ENCODE peak calls at places on chromosomes 2 and 18, in eight cellular contexts. F is transverse colon, U is bronchial epithelial cell, Q is Caco-2, I is HCT116, O is heart right ventricle, L is right lobe of liver, V is gastrocnemius medialis. H is an unnamed sample.

GRCh38 chr2:186641132-186641806 is 51.4 kb downstream of the ITGAV start:
- DNase-seq in U (no peak), Q (no peak), V (no peak), O (no peak), L (no peak), F (no peak), I (no peak), H (no peak)

GRCh38 chr18:21369146-21369545 is 127.1 kb downstream of the GREB1L start:
- DNase-seq in L (no peak), V (no peak), I (no peak), U (no peak), Q (no peak), O (no peak), F (no peak), H (no peak)

GRCh38 chr2:42046819-42047487 is 868 bp upstream of the PKDCC start:
- DNase-seq in F (no peak), U (no peak), I (no peak), L (no peak), O (no peak), V (no peak), Q (no peak), H (peak)

GRCh38 chr2:145760781-145761649 is 1241.1 kb upstream of the ZEB2 start:
- DNase-seq in U (peak), Q (no peak), I (no peak), V (no peak), F (no peak), O (no peak), L (no peak), H (peak)

GRCh38 chr2:140401056-140401455 is 1620.9 kb upstream of the NXPH2 start:
- DNase-seq in Q (peak), F (no peak), V (no peak), L (no peak), U (no peak), I (no peak), O (no peak), H (no peak)

GRCh38 chr2:62199392-62200125 is 3.6 kb downstream of the B3GNT2 start:
- DNase-seq in L (no peak), U (peak), V (no peak), F (no peak), Q (no peak), O (no peak), I (no peak), H (peak)

GRCh38 chr2:241859436-241860183 is 916 bp upstream of the PDCD1 start:
- DNase-seq in Q (no peak), L (no peak), U (no peak), O (peak), I (no peak), V (peak), F (peak), H (peak)

GRCh38 chr2:20448246-20449046 is 1.6 kb downstream of the RHOB start:
- DNase-seq in I (no peak), U (no peak), L (peak), V (peak), O (no peak), Q (no peak), F (no peak), H (peak)

GRCh38 chr18:49645836-49646235 is 84.0 kb downstream of the LIPG start:
- DNase-seq in O (peak), L (no peak), F (peak), V (peak), Q (no peak), U (no peak), I (no peak), H (no peak)

GRCh38 chr18:36409779-36410178 is 112.3 kb downstream of the FHOD3 start:
- DNase-seq in V (no peak), F (no peak), Q (no peak), O (no peak), U (no peak), L (no peak), I (no peak), H (no peak)

GRCh38 chr2:236766850-236767249 is 197.2 kb downstream of the ACKR3 start:
- DNase-seq in L (no peak), Q (no peak), V (no peak), I (no peak), U (no peak), F (no peak), O (no peak), H (no peak)

GRCh38 chr2:37802899-37803379 is 122.1 kb upstream of the RMDN2 start:
- DNase-seq in Q (no peak), V (no peak), U (peak), I (no peak), O (no peak), L (no peak), F (no peak), H (peak)

GRCh38 chr2:86622409-86622877 is 1.2 kb downstream of the RNF103 start:
- DNase-seq in V (peak), I (no peak), U (peak), F (peak), O (peak), L (no peak), Q (no peak), H (peak)

GRCh38 chr18:1047406-1047805 is 142.7 kb downstream of the ADCYAP1 start:
- DNase-seq in O (no peak), F (no peak), U (no peak), I (no peak), L (no peak), V (no peak), Q (no peak), H (no peak)

GRCh38 chr2:61469424-61470121 is 1.3 kb downstream of the USP34 start:
- DNase-seq in I (no peak), L (no peak), V (no peak), F (no peak), Q (no peak), U (peak), O (no peak), H (peak)

GRCh38 chr18:5868218-5868904 is 27.0 kb downstream of the TMEM200C start:
- DNase-seq in F (peak), I (no peak), U (peak), Q (peak), V (peak), L (peak), O (peak), H (peak)

GRCh38 chr2:41602351-41602750 is 445.5 kb upstream of the PKDCC start:
- DNase-seq in L (no peak), I (no peak), O (peak), Q (no peak), U (no peak), F (no peak), V (no peak), H (no peak)

GRCh38 chr2:160652236-160652635 is 158.6 kb upstream of the RBMS1 start:
- DNase-seq in I (no peak), U (peak), Q (no peak), L (no peak), O (no peak), F (peak), V (peak), H (peak)

GRCh38 chr2:119598576-119598975 is 54.3 kb downstream of the CFAP221 start:
- DNase-seq in I (no peak), F (no peak), U (no peak), V (no peak), O (no peak), L (no peak), Q (no peak), H (no peak)

GRCh38 chr2:61328707-61329251 is 142.1 kb downstream of the USP34 start:
- DNase-seq in I (peak), U (peak), V (no peak), O (no peak), Q (no peak), F (peak), L (no peak), H (no peak)

GRCh38 chr2:36329251-36329650 is 26.3 kb upstream of the CRIM1 start:
- DNase-seq in Q (no peak), V (no peak), O (no peak), U (no peak), L (no peak), I (no peak), F (no peak), H (peak)

GRCh38 chr18:22188551-22189267 is 19.3 kb downstream of the GATA6 start:
- DNase-seq in Q (no peak), L (no peak), I (no peak), U (no peak), F (no peak), O (no peak), V (no peak), H (no peak)

GRCh38 chr2:225274751-225275150 is 124.8 kb upstream of the NYAP2 start:
- DNase-seq in I (no peak), V (no peak), O (no peak), F (no peak), U (peak), L (no peak), Q (no peak), H (peak)

GRCh38 chr2:8357738-8358137 is 324.1 kb upstream of the ID2 start:
- DNase-seq in L (no peak), U (no peak), Q (no peak), O (no peak), I (no peak), F (no peak), V (no peak), H (no peak)

GRCh38 chr18:50142441-50143120 is 52.4 kb downstream of the MYO5B start:
- DNase-seq in Q (no peak), V (no peak), I (no peak), U (peak), F (no peak), L (no peak), O (no peak), H (no peak)

GRCh38 chr2:136407113-136407951 is 289.4 kb upstream of the CXCR4 start:
- DNase-seq in O (no peak), F (no peak), L (no peak), Q (no peak), I (no peak), V (no peak), U (no peak), H (no peak)

GRCh38 chr2:66814916-66815315 is 380.0 kb downstream of the MEIS1 start:
- DNase-seq in U (no peak), Q (no peak), V (no peak), I (no peak), F (no peak), L (no peak), O (no peak), H (no peak)

GRCh38 chr2:70367722-70368323 is 66.0 kb upstream of the FAM136A start:
- DNase-seq in Q (no peak), F (peak), L (no peak), O (no peak), I (peak), V (no peak), U (peak), H (peak)

GRCh38 chr18:13414102-13414501 is 195.5 kb downstream of the LDLRAD4 start:
- DNase-seq in Q (no peak), U (no peak), I (no peak), O (no peak), V (no peak), F (no peak), L (no peak), H (no peak)

GRCh38 chr2:9378433-9379371 is 44.6 kb downstream of the ITGB1BP1 start:
- DNase-seq in L (no peak), O (peak), V (peak), F (peak), U (peak), I (no peak), Q (no peak), H (peak)

GRCh38 chr2:218482651-218483050 is 63.7 kb downstream of the VIL1 start:
- DNase-seq in I (no peak), F (no peak), U (no peak), V (no peak), Q (no peak), O (no peak), L (no peak), H (peak)

GRCh38 chr18:64987096-64987495 is 763.7 kb upstream of the CDH7 start:
- DNase-seq in F (no peak), O (no peak), L (no peak), Q (no peak), I (no peak), U (no peak), V (no peak), H (no peak)

GRCh38 chr2:225893151-225893550 is 493.6 kb downstream of the NYAP2 start:
- DNase-seq in O (no peak), L (peak), U (no peak), V (no peak), I (no peak), Q (no peak), F (no peak), H (no peak)

GRCh38 chr2:64881037-64881492 is 108.1 kb upstream of the SLC1A4 start:
- DNase-seq in I (no peak), F (no peak), V (no peak), Q (no peak), U (no peak), O (no peak), L (peak), H (no peak)

GRCh38 chr2:167183916-167184315 is 295.6 kb downstream of the XIRP2 start:
- DNase-seq in F (no peak), Q (no peak), I (no peak), O (no peak), U (no peak), V (no peak), L (no peak), H (no peak)

GRCh38 chr2:10909050-10909995 is 2.4 kb upstream of the KCNF1 start:
- DNase-seq in U (no peak), V (no peak), I (peak), O (no peak), L (no peak), Q (no peak), F (no peak), H (peak)

GRCh38 chr2:10911291-10912075 is at the start of gene KCNF1:
- DNase-seq in U (peak), F (no peak), Q (peak), V (no peak), O (no peak), L (no peak), I (no peak), H (peak)

GRCh38 chr2:10910625-10911024 is 1.1 kb upstream of the KCNF1 start:
- DNase-seq in O (no peak), Q (no peak), I (no peak), U (no peak), L (no peak), F (no peak), V (no peak), H (no peak)

GRCh38 chr2:10908195-10908594 is 3.5 kb upstream of the KCNF1 start:
- DNase-seq in Q (no peak), V (no peak), L (no peak), F (no peak), U (no peak), I (no peak), O (no peak), H (no peak)

DNA sequence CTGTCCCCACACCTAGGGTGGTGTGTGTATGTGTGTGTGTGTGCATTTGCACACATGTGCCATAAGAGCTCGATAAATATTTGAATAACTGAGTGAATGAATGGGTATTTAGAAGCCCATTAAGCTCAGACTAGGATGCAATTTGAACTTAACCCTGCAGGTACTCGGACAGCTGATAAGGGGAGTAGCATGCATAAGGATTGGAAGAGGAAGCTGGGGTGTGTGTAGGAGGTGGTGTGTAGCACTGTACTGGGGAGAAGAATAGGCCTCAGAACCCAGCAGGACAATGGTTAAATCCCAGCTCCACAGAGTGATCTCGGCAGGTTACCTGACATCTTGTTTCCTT is 1.8 kb upstream of the KCNF1 start:
- DNase-seq in L (no peak), F (no peak), V (no peak), O (no peak), U (no peak), Q (no peak), I (no peak), H (no peak)
- TF ChIP-seq CTCF in L (no peak), F (no peak), V (no peak), O (no peak), U (no peak), Q (no peak), I (no peak), H (no peak)

DNA sequence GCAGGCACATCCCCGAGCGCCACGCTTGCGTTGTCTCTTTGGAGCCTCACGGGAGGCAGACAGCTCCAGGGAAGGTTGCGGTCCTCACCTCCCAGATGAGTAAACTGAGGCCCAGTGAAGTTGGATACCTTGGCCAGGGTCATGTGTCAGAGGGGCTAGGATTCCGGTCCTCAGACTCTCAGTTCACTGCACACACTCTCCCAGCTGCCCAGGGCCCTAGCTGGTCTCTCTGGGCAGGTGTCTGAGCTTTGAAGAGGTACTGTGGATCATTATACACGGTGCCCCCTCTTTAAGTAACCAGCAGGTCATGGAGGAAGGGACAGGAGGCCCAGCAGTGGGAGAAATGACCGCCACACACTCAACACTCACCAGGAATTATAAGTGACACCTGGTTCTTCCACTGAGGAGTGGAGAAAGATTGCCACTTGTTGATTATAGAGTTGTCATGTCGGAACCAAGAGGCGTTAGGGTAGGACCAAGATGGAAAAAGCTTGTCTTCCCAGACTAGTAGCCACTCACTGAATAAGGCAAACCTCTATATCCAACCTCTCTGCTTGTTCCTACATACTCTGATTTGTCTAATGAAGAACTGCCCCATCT is 588 bp downstream of the TMEM214 start:
- DNase-seq in Q (no peak), L (no peak), F (no peak), U (no peak), I (no peak), O (no peak), V (no peak), H (no peak)
- H3K4me3 ChIP-seq in Q (peak), L (peak), F (peak), U (peak), I (peak), O (peak), V (peak), H (peak)

GRCh38 chr2:135050684-135051083 is 1.4 kb upstream of the RAB3GAP1 start:
- DNase-seq in L (no peak), O (peak), Q (no peak), U (no peak), V (no peak), F (no peak), I (no peak), H (no peak)
- TF ChIP-seq CTCF in L (no peak), O (no peak), Q (no peak), U (no peak), V (no peak), F (no peak), I (no peak), H (no peak)

DNA sequence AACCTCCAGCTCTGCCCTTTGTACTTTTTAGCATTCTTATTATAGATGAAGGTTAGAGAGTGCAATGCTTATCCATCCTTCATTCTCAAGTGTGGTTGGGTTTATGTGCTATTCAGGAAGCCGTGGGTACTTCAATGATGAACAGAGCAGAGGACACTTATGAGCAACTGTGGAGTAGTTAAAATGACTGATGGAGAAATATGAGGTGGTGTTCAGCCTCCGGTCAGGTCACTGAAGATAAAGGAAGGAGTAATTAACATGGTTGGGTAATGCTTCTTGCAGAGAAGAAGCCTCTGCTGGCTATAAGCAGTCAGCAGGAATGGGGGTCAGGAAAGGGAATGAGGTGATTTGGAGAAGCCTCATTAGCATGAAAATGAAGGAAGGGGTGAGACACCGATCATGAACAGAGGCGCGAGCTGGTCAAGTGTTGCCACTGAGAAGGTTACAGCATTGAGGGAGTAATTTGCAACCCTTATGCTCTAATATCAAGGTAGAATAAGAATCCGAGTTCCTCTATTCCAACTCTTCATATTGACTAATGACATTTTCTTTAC is 174.7 kb downstream of the LPIN1 start:
- DNase-seq in I (no peak), U (no peak), F (no peak), O (no peak), L (no peak), V (no peak), Q (no peak), H (no peak)
- H3K4me3 ChIP-seq in I (no peak), U (no peak), F (no peak), O (no peak), L (no peak), V (no peak), Q (no peak), H (no peak)

DNA sequence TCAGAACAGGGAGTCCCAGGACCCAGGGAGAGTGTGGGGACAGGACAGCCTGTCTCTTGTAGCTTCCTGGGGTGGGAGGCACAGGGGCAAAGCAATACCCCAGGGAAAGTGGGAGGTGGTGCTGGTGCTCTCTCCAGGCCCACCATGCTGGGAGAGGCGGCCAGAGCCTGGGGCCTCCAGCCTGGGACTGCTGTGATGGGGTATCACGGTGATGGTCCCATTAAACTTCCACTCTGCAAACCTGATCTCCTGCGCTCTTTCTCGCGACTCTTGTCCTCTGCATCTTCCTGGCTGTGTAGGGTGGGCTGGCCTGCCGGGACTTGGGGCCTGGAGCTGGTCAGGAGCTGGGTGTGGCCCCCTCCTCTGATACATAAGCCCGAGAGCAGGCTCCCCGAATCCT is 8.0 kb upstream of the CAPN10 start:
- DNase-seq in Q (no peak), L (no peak), I (no peak), U (no peak), V (no peak), O (no peak), F (no peak), H (no peak)
- TF ChIP-seq CTCF in Q (no peak), L (no peak), I (no peak), U (no peak), V (no peak), O (no peak), F (no peak), H (no peak)

GRCh38 chr2:28621172-28622100 is 125.6 kb downstream of the PLB1 start:
- DNase-seq in I (peak), V (peak), L (peak), O (peak), U (peak), F (peak), Q (no peak), H (peak)
- H3K4me3 ChIP-seq in I (peak), V (peak), L (no peak), O (no peak), U (no peak), F (no peak), Q (no peak), H (no peak)

DNA sequence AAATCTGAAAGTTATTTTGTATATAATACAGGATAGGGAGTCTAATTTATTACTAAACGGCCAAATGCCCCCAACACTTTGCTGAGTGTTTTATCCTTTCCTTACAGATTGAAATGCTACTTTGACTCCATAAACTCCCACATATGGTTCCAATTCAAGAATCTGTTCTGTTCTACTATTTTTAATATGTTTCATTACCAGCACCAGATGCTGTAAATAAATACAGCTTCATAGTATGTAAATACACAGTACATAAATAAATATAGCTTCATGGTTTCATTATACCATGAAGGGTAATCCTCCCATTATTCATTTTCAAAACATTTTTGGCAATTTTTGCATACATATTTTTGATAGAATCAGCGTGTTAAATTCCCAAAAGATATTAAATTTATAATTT is 34.1 kb upstream of the MREG start:
- DNase-seq in Q (no peak), U (no peak), L (no peak), O (no peak), F (no peak), V (no peak), I (no peak), H (no peak)
- TF ChIP-seq CTCF in Q (no peak), U (no peak), L (no peak), O (no peak), F (no peak), V (no peak), I (no peak), H (no peak)

GRCh38 chr2:202039278-202040100 is 5.8 kb downstream of the FZD7 start:
- DNase-seq in O (no peak), F (no peak), V (no peak), U (no peak), Q (no peak), L (no peak), I (no peak), H (no peak)
- H3K4me3 ChIP-seq in O (peak), F (no peak), V (peak), U (no peak), Q (no peak), L (no peak), I (peak), H (no peak)

GRCh38 chr2:25955869-25956535 is 26.3 kb downstream of the KIF3C start:
- DNase-seq in O (no peak), U (no peak), V (no peak), F (no peak), I (no peak), Q (no peak), L (no peak), H (peak)
- TF ChIP-seq CTCF in O (peak), U (peak), V (no peak), F (no peak), I (peak), Q (peak), L (no peak), H (peak)